ENCODE peak calls at places on chromosomes 1 and 21, in six cellular contexts. U is C1 segment of cervical spinal cord, P is amniotic stem cell, R is stomach, W is H4, J is Daoy. F is an unnamed sample.

GRCh38 chr21:40165671-40166070 is 298.4 kb downstream of the PCP4 start:
- DNase-seq in W (no peak), P (no peak), U (no peak), R (no peak), J (peak; percentile 63), F (peak; percentile 57)

GRCh38 chr1:155320661-155321576 is at the start of gene RUSC1:
- DNase-seq in W (no peak), R (peak; percentile 75), P (peak; percentile 45), J (peak; percentile 66), U (peak; percentile 51), F (peak; percentile 96)

GRCh38 chr21:16842716-16843115 is 670.1 kb upstream of the CXADR start:
- DNase-seq in W (peak; percentile 41), J (no peak), U (no peak), R (no peak), P (no peak), F (no peak)

GRCh38 chr1:940121-941026 is 16.7 kb downstream of the SAMD11 start:
- DNase-seq in R (peak; percentile 56), U (peak; percentile 37), J (peak; percentile 77), W (peak; percentile 84), P (no peak), F (peak; percentile 95)

GRCh38 chr1:183218039-183218618 is 32.1 kb downstream of the LAMC2 start:
- DNase-seq in P (no peak), R (no peak), U (no peak), W (no peak), J (no peak), F (no peak)

GRCh38 chr21:44368711-44369446 is 15.5 kb downstream of the TRPM2 start:
- DNase-seq in U (no peak), R (no peak), P (no peak), J (peak; percentile 14), W (no peak), F (peak; percentile 94)

GRCh38 chr1:162973381-162973795 is 95.8 kb upstream of the RGS4 start:
- DNase-seq in P (peak; percentile 63), R (no peak), U (no peak), J (peak; percentile 60), W (no peak), F (no peak)

GRCh38 chr1:224820341-224820740 is 109.1 kb upstream of the DNAH14 start:
- DNase-seq in U (no peak), W (no peak), P (no peak), J (no peak), R (no peak), F (no peak)

GRCh38 chr1:208510192-208510952 is 266.2 kb upstream of the PLXNA2 start:
- DNase-seq in W (peak; percentile 81), R (no peak), P (peak; percentile 41), J (peak; percentile 45), U (no peak), F (no peak)

GRCh38 chr1:214075305-214076003 is 87.7 kb downstream of the PROX1 start:
- DNase-seq in J (no peak), R (no peak), P (no peak), U (no peak), W (no peak), F (no peak)

GRCh38 chr1:117562581-117563491 is 43.0 kb upstream of the TENT5C start:
- DNase-seq in J (no peak), W (no peak), P (no peak), U (no peak), R (peak; percentile 80), F (peak; percentile 7)